ENCODE peak calls at places on chromosome 22, in nine cellular contexts. One of them, this sample, is unnamed.

GRCh38 chr22:19892249-19892879 is 37.7 kb upstream of the GNB1L start:
- DNase-seq in omental fat pad: no peak
- DNase-seq in choroid plexus epithelial cell: peak; percentile 70
- DNase-seq in endodermal cell: no peak
- DNase-seq in HFFc6: no peak
- DNase-seq in left lung: peak; percentile 72
- DNase-seq in stomach: no peak
- DNase-seq in OCI-LY7: peak; percentile 66
- DNase-seq in MCF 10A: peak; percentile 41
- DNase-seq in this sample: peak; percentile 52

GRCh38 chr22:21826204-21826603 is 41.2 kb downstream of the MAPK1 start:
- DNase-seq in omental fat pad: no peak
- DNase-seq in choroid plexus epithelial cell: no peak
- DNase-seq in endodermal cell: no peak
- DNase-seq in HFFc6: no peak
- DNase-seq in left lung: no peak
- DNase-seq in stomach: no peak
- DNase-seq in OCI-LY7: no peak
- DNase-seq in MCF 10A: no peak
- DNase-seq in this sample: no peak

GRCh38 chr22:37647928-37648327 is 8.5 kb downstream of the SH3BP1 start:
- DNase-seq in omental fat pad: no peak
- DNase-seq in choroid plexus epithelial cell: no peak
- DNase-seq in endodermal cell: no peak
- DNase-seq in HFFc6: no peak
- DNase-seq in left lung: no peak
- DNase-seq in stomach: peak; percentile 54
- DNase-seq in OCI-LY7: no peak
- DNase-seq in MCF 10A: no peak
- DNase-seq in this sample: no peak

GRCh38 chr22:38441620-38442287 is 13.2 kb downstream of the KCNJ4 start:
- DNase-seq in omental fat pad: no peak
- DNase-seq in choroid plexus epithelial cell: no peak
- DNase-seq in endodermal cell: no peak
- DNase-seq in HFFc6: no peak
- DNase-seq in left lung: no peak
- DNase-seq in stomach: no peak
- DNase-seq in OCI-LY7: no peak
- DNase-seq in MCF 10A: no peak
- DNase-seq in this sample: no peak

GRCh38 chr22:35955546-35955945 is 73.1 kb downstream of the RBFOX2 start:
- DNase-seq in omental fat pad: no peak
- DNase-seq in choroid plexus epithelial cell: no peak
- DNase-seq in endodermal cell: no peak
- DNase-seq in HFFc6: no peak
- DNase-seq in left lung: no peak
- DNase-seq in stomach: no peak
- DNase-seq in OCI-LY7: no peak
- DNase-seq in MCF 10A: no peak
- DNase-seq in this sample: no peak

GRCh38 chr22:33605686-33606085 is 314.6 kb downstream of the LARGE1 start:
- DNase-seq in omental fat pad: no peak
- DNase-seq in choroid plexus epithelial cell: peak; percentile 24
- DNase-seq in endodermal cell: no peak
- DNase-seq in HFFc6: no peak
- DNase-seq in left lung: no peak
- DNase-seq in stomach: peak; percentile 70
- DNase-seq in OCI-LY7: no peak
- DNase-seq in MCF 10A: no peak
- DNase-seq in this sample: no peak

GRCh38 chr22:21633481-21633880 is 921 bp downstream of the CCDC116 start:
- DNase-seq in omental fat pad: no peak
- DNase-seq in choroid plexus epithelial cell: no peak
- DNase-seq in endodermal cell: no peak
- DNase-seq in HFFc6: no peak
- DNase-seq in left lung: peak; percentile 15
- DNase-seq in stomach: no peak
- DNase-seq in OCI-LY7: no peak
- DNase-seq in MCF 10A: no peak
- DNase-seq in this sample: no peak

GRCh38 chr22:44037519-44038370 is 13.6 kb downstream of the PARVB start:
- DNase-seq in omental fat pad: no peak
- DNase-seq in choroid plexus epithelial cell: peak; percentile 91
- DNase-seq in endodermal cell: no peak
- DNase-seq in HFFc6: peak; percentile 94
- DNase-seq in left lung: peak; percentile 51
- DNase-seq in stomach: no peak
- DNase-seq in OCI-LY7: no peak
- DNase-seq in MCF 10A: peak; percentile 91
- DNase-seq in this sample: no peak

GRCh38 chr22:19962246-19962908 is 20.8 kb upstream of the TXNRD2 start:
- DNase-seq in omental fat pad: no peak
- DNase-seq in choroid plexus epithelial cell: peak; percentile 87
- DNase-seq in endodermal cell: peak; percentile 97
- DNase-seq in HFFc6: peak; percentile 60
- DNase-seq in left lung: peak; percentile 89
- DNase-seq in stomach: peak; percentile 90
- DNase-seq in OCI-LY7: peak; percentile 90
- DNase-seq in MCF 10A: peak; percentile 85
- DNase-seq in this sample: peak; percentile 70

GRCh38 chr22:41482319-41482935 is 13.5 kb downstream of the ACO2 start:
- DNase-seq in omental fat pad: no peak
- DNase-seq in choroid plexus epithelial cell: peak; percentile 28
- DNase-seq in endodermal cell: no peak
- DNase-seq in HFFc6: peak; percentile 26
- DNase-seq in left lung: no peak
- DNase-seq in stomach: no peak
- DNase-seq in OCI-LY7: peak; percentile 15
- DNase-seq in MCF 10A: no peak
- DNase-seq in this sample: peak; percentile 64

GRCh38 chr22:22612516-22612915 is 31.9 kb upstream of the GGTLC2 start:
- DNase-seq in omental fat pad: no peak
- DNase-seq in choroid plexus epithelial cell: no peak
- DNase-seq in endodermal cell: no peak
- DNase-seq in HFFc6: no peak
- DNase-seq in left lung: no peak
- DNase-seq in stomach: no peak
- DNase-seq in OCI-LY7: no peak
- DNase-seq in MCF 10A: no peak
- DNase-seq in this sample: no peak

GRCh38 chr22:30239421-30240405 is 6.8 kb downstream of the LIF start:
- DNase-seq in omental fat pad: no peak
- DNase-seq in choroid plexus epithelial cell: no peak
- DNase-seq in endodermal cell: no peak
- DNase-seq in HFFc6: no peak
- DNase-seq in left lung: peak; percentile 28
- DNase-seq in stomach: no peak
- DNase-seq in OCI-LY7: no peak
- DNase-seq in MCF 10A: no peak
- DNase-seq in this sample: peak; percentile 84

GRCh38 chr22:36911887-36912661 is 1.4 kb upstream of the CSF2RB start:
- DNase-seq in omental fat pad: no peak
- DNase-seq in choroid plexus epithelial cell: no peak
- DNase-seq in endodermal cell: peak; percentile 73
- DNase-seq in HFFc6: peak; percentile 5
- DNase-seq in left lung: no peak
- DNase-seq in stomach: no peak
- DNase-seq in OCI-LY7: no peak
- DNase-seq in MCF 10A: no peak
- DNase-seq in this sample: no peak

GRCh38 chr22:44213489-44214043 is 32.8 kb downstream of the PARVG start:
- DNase-seq in omental fat pad: no peak
- DNase-seq in choroid plexus epithelial cell: no peak
- DNase-seq in endodermal cell: peak; percentile 3
- DNase-seq in HFFc6: no peak
- DNase-seq in left lung: no peak
- DNase-seq in stomach: no peak
- DNase-seq in OCI-LY7: no peak
- DNase-seq in MCF 10A: no peak
- DNase-seq in this sample: no peak

GRCh38 chr22:41745968-41746367 is 46.7 kb downstream of the MEI1 start:
- DNase-seq in omental fat pad: no peak
- DNase-seq in choroid plexus epithelial cell: no peak
- DNase-seq in endodermal cell: no peak
- DNase-seq in HFFc6: no peak
- DNase-seq in left lung: no peak
- DNase-seq in stomach: no peak
- DNase-seq in OCI-LY7: peak; percentile 28
- DNase-seq in MCF 10A: no peak
- DNase-seq in this sample: no peak

GRCh38 chr22:41479671-41480396 is 10.9 kb downstream of the ACO2 start:
- DNase-seq in omental fat pad: no peak
- DNase-seq in choroid plexus epithelial cell: peak; percentile 88
- DNase-seq in endodermal cell: peak; percentile 70
- DNase-seq in HFFc6: peak; percentile 64
- DNase-seq in left lung: no peak
- DNase-seq in stomach: no peak
- DNase-seq in OCI-LY7: no peak
- DNase-seq in MCF 10A: peak; percentile 12
- DNase-seq in this sample: no peak

GRCh38 chr22:31036671-31037550 is 44.2 kb upstream of the SMTN start:
- DNase-seq in omental fat pad: no peak
- DNase-seq in choroid plexus epithelial cell: no peak
- DNase-seq in endodermal cell: no peak
- DNase-seq in HFFc6: peak; percentile 77
- DNase-seq in left lung: no peak
- DNase-seq in stomach: no peak
- DNase-seq in OCI-LY7: no peak
- DNase-seq in MCF 10A: peak; percentile 78
- DNase-seq in this sample: peak; percentile 41

GRCh38 chr22:41264408-41264941 is 21.5 kb downstream of the RANGAP1 start:
- DNase-seq in omental fat pad: no peak
- DNase-seq in choroid plexus epithelial cell: no peak
- DNase-seq in endodermal cell: no peak
- DNase-seq in HFFc6: no peak
- DNase-seq in left lung: no peak
- DNase-seq in stomach: no peak
- DNase-seq in OCI-LY7: no peak
- DNase-seq in MCF 10A: no peak
- DNase-seq in this sample: no peak

GRCh38 chr22:19574247-19574646 is 50.0 kb upstream of the CLDN5 start:
- DNase-seq in omental fat pad: no peak
- DNase-seq in choroid plexus epithelial cell: no peak
- DNase-seq in endodermal cell: no peak
- DNase-seq in HFFc6: no peak
- DNase-seq in left lung: no peak
- DNase-seq in stomach: no peak
- DNase-seq in OCI-LY7: no peak
- DNase-seq in MCF 10A: no peak
- DNase-seq in this sample: peak; percentile 77

GRCh38 chr22:41048791-41049717 is 43.3 kb upstream of the EP300 start:
- DNase-seq in omental fat pad: peak; percentile 36
- DNase-seq in choroid plexus epithelial cell: peak; percentile 80
- DNase-seq in endodermal cell: peak; percentile 86
- DNase-seq in HFFc6: peak; percentile 95
- DNase-seq in left lung: peak; percentile 84
- DNase-seq in stomach: peak; percentile 34
- DNase-seq in OCI-LY7: no peak
- DNase-seq in MCF 10A: peak; percentile 17
- DNase-seq in this sample: no peak

GRCh38 chr22:43126506-43127165 is 16.1 kb downstream of the BIK start:
- DNase-seq in omental fat pad: no peak
- DNase-seq in choroid plexus epithelial cell: peak; percentile 83
- DNase-seq in endodermal cell: peak; percentile 62
- DNase-seq in HFFc6: peak; percentile 59
- DNase-seq in left lung: no peak
- DNase-seq in stomach: peak; percentile 57
- DNase-seq in OCI-LY7: no peak
- DNase-seq in MCF 10A: peak; percentile 79
- DNase-seq in this sample: peak; percentile 56

GRCh38 chr22:20509344-20510047 is 2.1 kb downstream of the MED15 start:
- DNase-seq in omental fat pad: peak; percentile 54
- DNase-seq in choroid plexus epithelial cell: peak; percentile 95
- DNase-seq in endodermal cell: no peak
- DNase-seq in HFFc6: peak; percentile 91
- DNase-seq in left lung: no peak
- DNase-seq in stomach: peak; percentile 67
- DNase-seq in OCI-LY7: peak; percentile 42
- DNase-seq in MCF 10A: peak; percentile 89
- DNase-seq in this sample: peak; percentile 91

DNA sequence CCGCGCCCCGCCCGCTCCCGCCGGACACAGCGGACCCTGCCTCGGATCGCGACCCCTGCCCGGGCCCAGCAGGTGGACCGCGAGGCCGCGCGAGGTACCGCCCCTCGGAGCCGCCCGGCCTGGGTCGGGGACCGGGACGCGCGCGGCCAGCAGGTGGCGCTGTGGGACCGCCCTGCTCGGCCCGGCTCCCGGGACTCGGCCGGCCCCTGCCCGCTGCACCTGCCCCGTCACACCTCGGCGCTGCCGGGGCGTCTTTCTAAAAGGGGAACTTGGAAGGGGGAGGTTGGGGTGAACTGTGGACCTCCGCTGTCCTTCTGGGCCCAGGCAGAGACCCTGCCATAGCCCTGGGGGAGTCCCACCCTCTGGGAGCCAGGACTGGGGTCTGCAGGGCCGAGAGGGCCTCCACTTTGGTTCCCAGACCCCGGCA is 11.1 kb downstream of the CRELD2 start:
- DNase-seq in omental fat pad: no peak
- DNase-seq in choroid plexus epithelial cell: peak; percentile 30
- DNase-seq in endodermal cell: peak; percentile 90
- DNase-seq in HFFc6: no peak
- DNase-seq in left lung: peak; percentile 96
- DNase-seq in stomach: peak; percentile 81
- DNase-seq in OCI-LY7: peak; percentile 89
- DNase-seq in MCF 10A: peak; percentile 56
- DNase-seq in this sample: peak; percentile 66
- TF ChIP-seq CTCF in omental fat pad: no peak
- TF ChIP-seq CTCF in choroid plexus epithelial cell: peak; percentile 44
- TF ChIP-seq CTCF in endodermal cell: peak; percentile 93
- TF ChIP-seq CTCF in HFFc6: peak; percentile 95
- TF ChIP-seq CTCF in left lung: peak; percentile 92
- TF ChIP-seq CTCF in stomach: peak; percentile 99
- TF ChIP-seq CTCF in OCI-LY7: peak; percentile 78
- TF ChIP-seq CTCF in MCF 10A: peak; percentile 84
- TF ChIP-seq CTCF in this sample: peak; percentile 21

GRCh38 chr22:47168900-47169800 is 406.7 kb downstream of the TBC1D22A start:
- DNase-seq in omental fat pad: peak; percentile 10
- DNase-seq in choroid plexus epithelial cell: peak; percentile 21
- DNase-seq in endodermal cell: peak; percentile 84
- DNase-seq in HFFc6: no peak
- DNase-seq in left lung: peak; percentile 72
- DNase-seq in stomach: peak; percentile 25
- DNase-seq in OCI-LY7: no peak
- DNase-seq in MCF 10A: no peak
- DNase-seq in this sample: peak; percentile 55
- TF ChIP-seq CTCF in omental fat pad: no peak
- TF ChIP-seq CTCF in choroid plexus epithelial cell: peak; percentile 60
- TF ChIP-seq CTCF in endodermal cell: peak; percentile 77
- TF ChIP-seq CTCF in HFFc6: peak; percentile 64
- TF ChIP-seq CTCF in left lung: no peak
- TF ChIP-seq CTCF in stomach: no peak
- TF ChIP-seq CTCF in OCI-LY7: peak; percentile 39
- TF ChIP-seq CTCF in MCF 10A: peak; percentile 18
- TF ChIP-seq CTCF in this sample: peak; percentile 24

GRCh38 chr22:39560127-39560526 is 10.4 kb upstream of the CACNA1I start:
- DNase-seq in omental fat pad: no peak
- DNase-seq in choroid plexus epithelial cell: no peak
- DNase-seq in endodermal cell: no peak
- DNase-seq in HFFc6: no peak
- DNase-seq in left lung: no peak
- DNase-seq in stomach: no peak
- DNase-seq in OCI-LY7: no peak
- DNase-seq in MCF 10A: no peak
- DNase-seq in this sample: no peak
- TF ChIP-seq CTCF in omental fat pad: no peak
- TF ChIP-seq CTCF in choroid plexus epithelial cell: no peak
- TF ChIP-seq CTCF in endodermal cell: no peak
- TF ChIP-seq CTCF in HFFc6: no peak
- TF ChIP-seq CTCF in left lung: no peak
- TF ChIP-seq CTCF in stomach: no peak
- TF ChIP-seq CTCF in OCI-LY7: no peak
- TF ChIP-seq CTCF in MCF 10A: no peak
- TF ChIP-seq CTCF in this sample: no peak

GRCh38 chr22:46878549-46878948 is 116.1 kb downstream of the TBC1D22A start:
- DNase-seq in omental fat pad: no peak
- DNase-seq in choroid plexus epithelial cell: no peak
- DNase-seq in endodermal cell: no peak
- DNase-seq in HFFc6: no peak
- DNase-seq in left lung: no peak
- DNase-seq in stomach: no peak
- DNase-seq in OCI-LY7: no peak
- DNase-seq in MCF 10A: no peak
- DNase-seq in this sample: peak; percentile 42
- TF ChIP-seq CTCF in omental fat pad: no peak
- TF ChIP-seq CTCF in choroid plexus epithelial cell: no peak
- TF ChIP-seq CTCF in endodermal cell: peak; percentile 37
- TF ChIP-seq CTCF in HFFc6: no peak
- TF ChIP-seq CTCF in left lung: no peak
- TF ChIP-seq CTCF in stomach: no peak
- TF ChIP-seq CTCF in OCI-LY7: no peak
- TF ChIP-seq CTCF in MCF 10A: no peak
- TF ChIP-seq CTCF in this sample: no peak

This sample was measured in NB4.